ENCODE peak calls at places on chromosomes 2 and 18, in ten cellular contexts. One of them, this sample, is unnamed.
A peak's percentile ranks its signal among the peaks of the same experiment; 100 is the strongest.

GRCh38 chr2:55618025-55618648 is 715 bp upstream of the PPP4R3B start:
- DNase-seq in fibroblast of villous mesenchyme: peak; percentile 30
- DNase-seq in GM23338: no peak
- DNase-seq in A549: no peak
- DNase-seq in neural progenitor cell: peak; percentile 36
- DNase-seq in epithelial cell of esophagus: peak; percentile 27
- DNase-seq in uterus: no peak
- DNase-seq in CD8-positive, alpha-beta T cell: no peak
- DNase-seq in coronary artery: no peak
- DNase-seq in A673: peak; percentile 9
- DNase-seq in this sample: peak; percentile 10

GRCh38 chr18:29096380-29096779 is 919.5 kb upstream of the CDH2 start:
- DNase-seq in fibroblast of villous mesenchyme: no peak
- DNase-seq in GM23338: no peak
- DNase-seq in A673: no peak
- DNase-seq in CD8-positive, alpha-beta T cell: no peak
- DNase-seq in A549: no peak
- DNase-seq in uterus: no peak
- DNase-seq in neural progenitor cell: no peak
- DNase-seq in coronary artery: no peak
- DNase-seq in epithelial cell of esophagus: no peak
- DNase-seq in this sample: no peak

GRCh38 chr2:223563462-223563861 is 38.7 kb downstream of the SCG2 start:
- DNase-seq in GM23338: peak; percentile 28
- DNase-seq in uterus: no peak
- DNase-seq in fibroblast of villous mesenchyme: peak; percentile 81
- DNase-seq in coronary artery: no peak
- DNase-seq in neural progenitor cell: no peak
- DNase-seq in A673: peak; percentile 73
- DNase-seq in CD8-positive, alpha-beta T cell: no peak
- DNase-seq in A549: peak; percentile 88
- DNase-seq in epithelial cell of esophagus: peak; percentile 89
- DNase-seq in this sample: peak; percentile 84

GRCh38 chr2:53913721-53914120 is 54.0 kb upstream of the GPR75 start:
- DNase-seq in fibroblast of villous mesenchyme: peak; percentile 55
- DNase-seq in coronary artery: no peak
- DNase-seq in epithelial cell of esophagus: peak; percentile 27
- DNase-seq in A549: no peak
- DNase-seq in CD8-positive, alpha-beta T cell: peak; percentile 5
- DNase-seq in neural progenitor cell: no peak
- DNase-seq in uterus: no peak
- DNase-seq in A673: no peak
- DNase-seq in GM23338: no peak
- DNase-seq in this sample: peak; percentile 61

GRCh38 chr2:172461591-172462392 is 34.4 kb downstream of the ITGA6 start:
- DNase-seq in epithelial cell of esophagus: peak; percentile 74
- DNase-seq in coronary artery: no peak
- DNase-seq in A673: peak; percentile 66
- DNase-seq in CD8-positive, alpha-beta T cell: peak; percentile 74
- DNase-seq in fibroblast of villous mesenchyme: peak; percentile 36
- DNase-seq in GM23338: peak; percentile 89
- DNase-seq in neural progenitor cell: peak; percentile 83
- DNase-seq in A549: peak; percentile 56
- DNase-seq in uterus: peak; percentile 43
- DNase-seq in this sample: peak; percentile 50

GRCh38 chr2:239832995-239833727 is 192.0 kb downstream of the NDUFA10 start:
- DNase-seq in A549: no peak
- DNase-seq in A673: no peak
- DNase-seq in fibroblast of villous mesenchyme: no peak
- DNase-seq in coronary artery: peak; percentile 63
- DNase-seq in uterus: no peak
- DNase-seq in CD8-positive, alpha-beta T cell: no peak
- DNase-seq in GM23338: no peak
- DNase-seq in neural progenitor cell: no peak
- DNase-seq in epithelial cell of esophagus: no peak
- DNase-seq in this sample: no peak

GRCh38 chr2:46510596-46511177 is 31.3 kb downstream of the TMEM247 start:
- DNase-seq in CD8-positive, alpha-beta T cell: no peak
- DNase-seq in fibroblast of villous mesenchyme: no peak
- DNase-seq in GM23338: no peak
- DNase-seq in epithelial cell of esophagus: peak; percentile 31
- DNase-seq in coronary artery: no peak
- DNase-seq in A549: no peak
- DNase-seq in uterus: no peak
- DNase-seq in neural progenitor cell: no peak
- DNase-seq in A673: no peak
- DNase-seq in this sample: no peak

GRCh38 chr2:134408791-134409190 is 154.9 kb downstream of the MGAT5 start:
- DNase-seq in epithelial cell of esophagus: peak; percentile 16
- DNase-seq in CD8-positive, alpha-beta T cell: no peak
- DNase-seq in coronary artery: no peak
- DNase-seq in neural progenitor cell: no peak
- DNase-seq in uterus: no peak
- DNase-seq in A549: no peak
- DNase-seq in A673: no peak
- DNase-seq in GM23338: no peak
- DNase-seq in fibroblast of villous mesenchyme: peak; percentile 86
- DNase-seq in this sample: no peak

GRCh38 chr2:3464401-3465005 is 54.8 kb downstream of the ADI1 start:
- DNase-seq in CD8-positive, alpha-beta T cell: no peak
- DNase-seq in fibroblast of villous mesenchyme: no peak
- DNase-seq in epithelial cell of esophagus: no peak
- DNase-seq in coronary artery: no peak
- DNase-seq in A673: no peak
- DNase-seq in A549: no peak
- DNase-seq in GM23338: no peak
- DNase-seq in uterus: peak; percentile 14
- DNase-seq in neural progenitor cell: no peak
- DNase-seq in this sample: no peak

GRCh38 chr18:76670564-76671288 is 151.6 kb upstream of the ZNF236 start:
- DNase-seq in uterus: peak; percentile 81
- DNase-seq in CD8-positive, alpha-beta T cell: no peak
- DNase-seq in GM23338: no peak
- DNase-seq in epithelial cell of esophagus: no peak
- DNase-seq in coronary artery: no peak
- DNase-seq in A549: no peak
- DNase-seq in fibroblast of villous mesenchyme: peak; percentile 46
- DNase-seq in neural progenitor cell: no peak
- DNase-seq in A673: no peak
- DNase-seq in this sample: no peak
- TF ChIP-seq CTCF in uterus: no peak
- TF ChIP-seq CTCF in CD8-positive, alpha-beta T cell: no peak
- TF ChIP-seq CTCF in GM23338: no peak
- TF ChIP-seq CTCF in epithelial cell of esophagus: no peak
- TF ChIP-seq CTCF in coronary artery: no peak
- TF ChIP-seq CTCF in A549: no peak
- TF ChIP-seq CTCF in fibroblast of villous mesenchyme: no peak
- TF ChIP-seq CTCF in neural progenitor cell: no peak
- TF ChIP-seq CTCF in A673: no peak
- TF ChIP-seq CTCF in this sample: no peak

GRCh38 chr2:10002681-10003080 is 40.7 kb upstream of the KLF11 start:
- DNase-seq in CD8-positive, alpha-beta T cell: no peak
- DNase-seq in neural progenitor cell: no peak
- DNase-seq in A549: no peak
- DNase-seq in epithelial cell of esophagus: no peak
- DNase-seq in GM23338: no peak
- DNase-seq in A673: no peak
- DNase-seq in coronary artery: peak; percentile 64
- DNase-seq in fibroblast of villous mesenchyme: no peak
- DNase-seq in uterus: peak; percentile 12
- DNase-seq in this sample: no peak
- H3K4me3 ChIP-seq in CD8-positive, alpha-beta T cell: no peak overlapping the region
- H3K4me3 ChIP-seq in neural progenitor cell: no peak overlapping the region
- H3K4me3 ChIP-seq in A549: no peak overlapping the region
- H3K4me3 ChIP-seq in epithelial cell of esophagus: no peak overlapping the region
- H3K4me3 ChIP-seq in GM23338: no peak overlapping the region
- H3K4me3 ChIP-seq in A673: no peak overlapping the region
- H3K4me3 ChIP-seq in coronary artery: no peak overlapping the region
- H3K4me3 ChIP-seq in fibroblast of villous mesenchyme: no peak overlapping the region
- H3K4me3 ChIP-seq in uterus: no peak overlapping the region
- H3K4me3 ChIP-seq in this sample: no peak overlapping the region

DNA sequence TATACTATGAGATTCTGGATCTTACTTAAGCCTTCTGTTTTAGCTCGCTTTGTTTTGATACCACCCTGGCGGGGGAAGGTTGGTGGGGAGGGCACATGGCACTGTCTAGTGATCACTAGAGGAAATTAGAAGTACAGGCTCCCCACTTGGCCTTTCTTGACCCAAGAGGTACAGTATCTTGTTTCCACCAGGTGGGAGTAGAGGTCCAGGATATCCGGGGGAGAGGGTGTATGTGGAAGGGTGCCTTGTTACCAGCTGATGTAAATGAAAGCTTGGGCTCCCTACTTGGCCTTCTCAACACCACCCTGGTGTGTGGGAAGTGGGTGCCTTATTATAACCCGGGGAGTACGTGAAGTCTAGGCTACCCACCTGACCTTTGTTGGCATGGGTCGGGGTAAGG is 7.5 kb downstream of the GALNT1 start:
- DNase-seq in A549: no peak
- DNase-seq in epithelial cell of esophagus: peak; percentile 17
- DNase-seq in uterus: no peak
- DNase-seq in GM23338: peak; percentile 86
- DNase-seq in coronary artery: no peak
- DNase-seq in A673: no peak
- DNase-seq in neural progenitor cell: peak; percentile 35
- DNase-seq in CD8-positive, alpha-beta T cell: no peak
- DNase-seq in fibroblast of villous mesenchyme: no peak
- DNase-seq in this sample: no peak
- TF ChIP-seq CTCF in A549: no peak
- TF ChIP-seq CTCF in epithelial cell of esophagus: no peak
- TF ChIP-seq CTCF in uterus: no peak
- TF ChIP-seq CTCF in GM23338: peak; percentile 66
- TF ChIP-seq CTCF in coronary artery: no peak
- TF ChIP-seq CTCF in A673: no peak
- TF ChIP-seq CTCF in neural progenitor cell: peak; percentile 30
- TF ChIP-seq CTCF in CD8-positive, alpha-beta T cell: peak; percentile 37
- TF ChIP-seq CTCF in fibroblast of villous mesenchyme: peak; percentile 24
- TF ChIP-seq CTCF in this sample: no peak

GRCh38 chr18:58900015-58900649 is 35.5 kb downstream of the ZNF532 start:
- DNase-seq in epithelial cell of esophagus: no peak
- DNase-seq in CD8-positive, alpha-beta T cell: no peak
- DNase-seq in GM23338: no peak
- DNase-seq in uterus: no peak
- DNase-seq in fibroblast of villous mesenchyme: peak; percentile 54
- DNase-seq in neural progenitor cell: no peak
- DNase-seq in A673: no peak
- DNase-seq in A549: no peak
- DNase-seq in coronary artery: no peak
- DNase-seq in this sample: no peak
- H3K4me3 ChIP-seq in epithelial cell of esophagus: no peak overlapping the region
- H3K4me3 ChIP-seq in CD8-positive, alpha-beta T cell: no peak overlapping the region
- H3K4me3 ChIP-seq in GM23338: no peak overlapping the region
- H3K4me3 ChIP-seq in uterus: no peak overlapping the region
- H3K4me3 ChIP-seq in fibroblast of villous mesenchyme: no peak overlapping the region
- H3K4me3 ChIP-seq in neural progenitor cell: no peak overlapping the region
- H3K4me3 ChIP-seq in A673: no peak overlapping the region
- H3K4me3 ChIP-seq in A549: no peak overlapping the region
- H3K4me3 ChIP-seq in coronary artery: no peak overlapping the region
- H3K4me3 ChIP-seq in this sample: no peak overlapping the region

DNA sequence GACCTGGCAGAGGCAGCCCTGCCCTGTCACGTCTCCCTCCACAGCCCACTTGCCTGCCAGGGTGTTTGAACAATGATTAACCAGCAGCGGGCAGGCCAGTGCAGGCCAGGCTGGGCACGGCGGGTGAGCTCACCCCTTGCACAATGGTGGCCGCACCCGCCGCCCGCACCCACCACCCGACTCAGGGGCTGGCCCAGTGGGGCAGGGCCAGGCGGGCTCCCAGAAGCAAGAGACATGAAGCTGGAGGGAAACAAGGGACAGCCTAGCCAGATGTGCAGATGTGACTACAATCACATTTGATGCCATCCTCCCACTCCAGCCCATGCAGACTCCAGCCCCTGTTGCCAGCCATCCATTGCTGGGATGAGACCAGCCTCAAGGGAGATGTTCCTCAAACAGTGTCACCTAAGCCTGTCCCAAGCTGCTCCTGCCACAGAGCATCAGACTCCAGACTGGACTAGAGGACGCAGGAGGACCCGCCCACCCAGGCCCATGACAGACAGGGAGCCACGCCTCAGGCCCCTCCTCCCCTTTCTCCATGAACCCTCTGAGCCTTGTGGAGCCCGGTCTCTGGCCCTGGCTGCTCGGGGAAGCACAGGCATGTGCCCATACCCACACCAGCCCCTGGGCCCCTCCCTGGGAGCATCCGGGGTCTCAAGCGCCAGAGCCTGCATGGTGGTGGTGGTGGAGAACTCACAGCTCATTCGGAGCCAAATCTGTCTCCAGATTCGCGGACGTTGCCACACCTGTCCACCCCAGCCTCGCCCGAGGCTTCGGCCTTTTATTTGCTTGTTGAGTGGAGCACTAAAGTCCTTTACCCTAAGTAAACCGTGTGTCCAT is 45.0 kb downstream of the SDC1 start:
- DNase-seq in GM23338: peak; percentile 73
- DNase-seq in A673: no peak
- DNase-seq in coronary artery: no peak
- DNase-seq in CD8-positive, alpha-beta T cell: no peak
- DNase-seq in neural progenitor cell: peak; percentile 78
- DNase-seq in fibroblast of villous mesenchyme: no peak
- DNase-seq in epithelial cell of esophagus: peak; percentile 99
- DNase-seq in A549: peak; percentile 95
- DNase-seq in uterus: no peak
- DNase-seq in this sample: no peak
- TF ChIP-seq CTCF in GM23338: no peak
- TF ChIP-seq CTCF in A673: no peak
- TF ChIP-seq CTCF in coronary artery: no peak
- TF ChIP-seq CTCF in CD8-positive, alpha-beta T cell: no peak
- TF ChIP-seq CTCF in neural progenitor cell: no peak
- TF ChIP-seq CTCF in fibroblast of villous mesenchyme: no peak
- TF ChIP-seq CTCF in epithelial cell of esophagus: peak; percentile 24
- TF ChIP-seq CTCF in A549: no peak
- TF ChIP-seq CTCF in uterus: no peak
- TF ChIP-seq CTCF in this sample: no peak

This sample was measured in fibroblast of pulmonary artery.